ENCODE peak calls at places on chromosomes 13 and 19, in four cellular contexts. A is tibial artery, J is fibroblast of pulmonary artery, F is OCI-LY7. Y is an unnamed sample.

GRCh38 chr13:49443327-49443688 is 556 bp downstream of the CAB39L start:
- DNase-seq in J (peak; percentile 44), A (no peak), F (peak; percentile 70), Y (peak; percentile 51)

GRCh38 chr19:36939153-36939552 is 23.0 kb downstream of the ZNF568 start:
- DNase-seq in A (no peak), F (peak; percentile 8), J (no peak), Y (no peak)

GRCh38 chr19:8206147-8207087 is 2.8 kb upstream of the CERS4 start:
- DNase-seq in J (no peak), F (no peak), A (no peak), Y (no peak)

GRCh38 chr13:26471807-26472206 is 85.7 kb upstream of the WASF3 start:
- DNase-seq in A (no peak), F (no peak), J (no peak), Y (no peak)

GRCh38 chr19:4639531-4640246 is 373 bp downstream of the TNFAIP8L1 start:
- DNase-seq in J (no peak), A (no peak), F (no peak), Y (no peak)

GRCh38 chr13:41315466-41316047 is 4.5 kb downstream of the NAA16 start:
- DNase-seq in J (no peak), F (no peak), A (no peak), Y (peak; percentile 18)

GRCh38 chr13:114101325-114101821 is 31.1 kb downstream of the RASA3 start:
- DNase-seq in F (no peak), A (peak; percentile 73), J (no peak), Y (peak; percentile 39)

GRCh38 chr19:28794301-28794700 is 418.6 kb downstream of the UQCRFS1 start:
- DNase-seq in J (no peak), A (no peak), F (no peak), Y (no peak)

GRCh38 chr19:55253264-55253663 is 5.6 kb downstream of the PPP6R1 start:
- DNase-seq in F (peak; percentile 23), J (no peak), A (no peak), Y (no peak)

GRCh38 chr13:36030670-36031331 is 100.4 kb downstream of the DCLK1 start:
- DNase-seq in A (no peak), F (no peak), J (peak; percentile 97), Y (peak; percentile 93)

GRCh38 chr13:29524176-29524575 is 71.3 kb downstream of the SLC7A1 start:
- DNase-seq in F (no peak), A (peak; percentile 85), J (peak; percentile 96), Y (peak; percentile 96)

GRCh38 chr13:113952151-113952982 is 21.5 kb downstream of the C13orf46 start:
- DNase-seq in A (no peak), J (no peak), F (no peak), Y (no peak)

GRCh38 chr13:42804244-42804868 is 23.0 kb downstream of the FAM216B start:
- DNase-seq in J (no peak), A (no peak), F (no peak), Y (peak; percentile 19)

GRCh38 chr19:13841339-13842293 is 35.3 kb upstream of the NANOS3 start:
- DNase-seq in J (no peak), F (no peak), A (peak; percentile 86), Y (peak; percentile 49)

GRCh38 chr19:10642473-10642872 is 11.7 kb upstream of the ILF3 start:
- DNase-seq in A (no peak), F (no peak), J (no peak), Y (no peak)

GRCh38 chr13:21060063-21060826 is 1.1 kb downstream of the LATS2 start:
- DNase-seq in A (peak; percentile 78), J (peak; percentile 59), F (no peak), Y (peak; percentile 60)

GRCh38 chr13:40796649-40797048 is 7.2 kb downstream of the SLC25A15 start:
- DNase-seq in F (no peak), J (no peak), A (no peak), Y (no peak)

GRCh38 chr13:24159921-24160324 is 597 bp upstream of the SPATA13 start:
- DNase-seq in F (no peak), A (no peak), J (no peak), Y (no peak)

GRCh38 chr13:50400035-50400726 is 384.9 kb downstream of the KCNRG start:
- DNase-seq in J (peak; percentile 50), A (no peak), F (no peak), Y (no peak)

GRCh38 chr19:12611361-12611699 is 610 bp downstream of the ZNF791 start:
- DNase-seq in A (peak; percentile 92), J (peak; percentile 76), F (no peak), Y (peak; percentile 69)

GRCh38 chr19:9570255-9570654 is 14.0 kb downstream of the ZNF121 start:
- DNase-seq in J (no peak), F (no peak), A (no peak), Y (no peak)
- TF ChIP-seq CTCF in J (no peak), F (no peak), A (no peak), Y (no peak)

GRCh38 chr19:48498576-48498879 is 13.1 kb downstream of the LMTK3 start:
- DNase-seq in A (no peak), F (no peak), J (no peak), Y (no peak)
- H3K4me3 ChIP-seq in A (no peak overlapping the region), F (no peak overlapping the region), J (no peak overlapping the region), Y (no peak overlapping the region)

DNA sequence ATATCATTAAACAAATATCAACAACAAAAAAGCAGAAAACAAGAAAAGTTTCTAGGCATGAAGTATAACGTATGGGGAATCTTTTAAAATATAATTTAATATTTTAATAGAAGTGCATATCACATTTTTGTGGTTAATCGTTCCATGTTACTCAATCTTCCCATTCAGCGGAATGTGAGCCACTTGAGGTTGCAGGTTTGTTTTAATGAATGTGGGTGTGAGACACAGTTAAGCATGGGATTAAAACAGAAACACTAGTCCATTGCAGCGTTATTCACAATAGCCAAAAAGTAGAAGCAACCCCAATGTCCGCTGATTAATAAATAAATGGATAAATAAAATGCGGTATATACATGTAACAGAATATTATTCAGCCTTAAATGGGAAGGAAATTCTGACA is 146.0 kb downstream of the NDFIP2 start:
- DNase-seq in F (no peak), A (no peak), J (no peak), Y (no peak)
- TF ChIP-seq CTCF in F (no peak), A (no peak), J (no peak), Y (no peak)

GRCh38 chr19:53908933-53909415 is at the start of gene CACNG7:
- DNase-seq in J (peak; percentile 26), F (no peak), A (no peak), Y (peak; percentile 48)
- H3K4me3 ChIP-seq in J (peak within 1 kb of the TSS; percentile 68), F (no peak within 1 kb of the TSS), A (no peak within 1 kb of the TSS), Y (peak within 1 kb of the TSS; percentile 59)

GRCh38 chr19:17079710-17080440 is 4.3 kb downstream of the MYO9B start:
- DNase-seq in A (peak; percentile 90), F (peak; percentile 90), J (peak; percentile 98), Y (peak; percentile 97)
- TF ChIP-seq CTCF in A (peak; percentile 84), F (peak; percentile 78), J (peak; percentile 84), Y (peak; percentile 80)

GRCh38 chr13:97224544-97225324 is 2.6 kb downstream of the MBNL2 start:
- DNase-seq in F (no peak), J (peak; percentile 76), A (no peak), Y (peak; percentile 68)

GRCh38 chr13:97225533-97225932 is 3.4 kb downstream of the MBNL2 start:
- DNase-seq in J (no peak), A (no peak), F (peak; percentile 37), Y (no peak)

GRCh38 chr13:97226013-97226412 is 3.9 kb downstream of the MBNL2 start:
- DNase-seq in F (peak; percentile 11), A (no peak), J (no peak), Y (no peak)

GRCh38 chr13:97228850-97229521 is 6.9 kb downstream of the MBNL2 start:
- DNase-seq in J (peak; percentile 83), A (no peak), F (no peak), Y (no peak)

GRCh38 chr13:97226788-97227627 is 4.9 kb downstream of the MBNL2 start:
- DNase-seq in F (peak; percentile 24), J (peak; percentile 57), A (no peak), Y (no peak)
- H3K4me3 ChIP-seq in F (peak overlapping the region; percentile 89), J (peak overlapping the region; percentile 18), A (peak overlapping the region; percentile 72), Y (no peak overlapping the region)

GRCh38 chr19:34677386-34678084 is at the start of gene ZNF302:
- DNase-seq in A (peak; percentile 98), F (peak; percentile 97), J (peak; percentile 98), Y (peak; percentile 99)
- TF ChIP-seq CTCF in A (no peak), F (no peak), J (no peak), Y (no peak)

DNA sequence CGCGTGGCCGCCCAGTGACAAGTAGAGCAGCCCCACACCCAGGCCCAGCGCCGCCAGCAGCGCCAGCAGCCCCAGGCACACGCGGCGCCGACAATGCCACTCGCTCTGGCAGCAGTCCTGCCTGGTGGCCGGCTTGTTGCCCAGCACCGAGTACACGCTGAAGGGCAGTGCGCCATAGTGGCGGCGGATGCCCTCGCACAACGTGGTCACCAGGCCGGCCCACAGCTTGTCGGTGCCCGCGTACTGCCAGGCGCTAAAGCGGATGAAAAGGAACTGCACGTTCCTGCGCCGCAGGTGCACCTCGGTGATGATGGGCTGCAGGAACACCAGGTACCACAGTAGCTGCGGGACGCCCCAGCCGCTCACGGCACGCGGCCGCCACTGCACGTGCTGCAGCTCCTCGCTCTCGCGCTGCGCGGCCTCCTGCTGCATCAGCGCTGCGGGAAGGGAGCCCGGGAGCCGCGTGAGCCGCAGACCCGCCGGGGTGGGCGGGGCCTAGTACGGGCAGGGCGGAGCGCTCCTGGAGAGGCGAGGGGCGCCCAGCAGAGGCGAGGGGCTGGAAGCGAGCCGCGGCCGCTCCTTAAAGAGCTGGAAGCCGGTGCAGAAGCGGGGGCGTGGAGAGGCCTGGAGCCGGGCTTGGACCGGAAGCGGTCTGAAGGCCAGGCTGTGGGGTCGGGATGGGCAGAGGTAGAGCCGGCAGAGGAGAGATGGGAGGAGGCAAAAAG is 7.3 kb downstream of the NKPD1 start:
- DNase-seq in J (peak; percentile 33), F (peak; percentile 41), A (no peak), Y (peak; percentile 34)
- H3K4me3 ChIP-seq in J (no peak overlapping the region), F (no peak overlapping the region), A (peak overlapping the region; percentile 40), Y (peak overlapping the region; percentile 18)

GRCh38 chr13:73877399-73877798 is 256.8 kb downstream of the KLF12 start:
- DNase-seq in A (no peak), J (no peak), F (no peak), Y (no peak)

GRCh38 chr13:73883162-73883561 is 251.0 kb downstream of the KLF12 start:
- DNase-seq in J (no peak), A (no peak), F (no peak), Y (no peak)

GRCh38 chr13:73880365-73880764 is 253.8 kb downstream of the KLF12 start:
- DNase-seq in A (no peak), J (peak; percentile 22), F (no peak), Y (peak; percentile 54)

GRCh38 chr13:73876323-73876722 is 257.9 kb downstream of the KLF12 start:
- DNase-seq in A (no peak), J (peak; percentile 13), F (no peak), Y (peak; percentile 31)

GRCh38 chr13:73879346-73880020 is 254.7 kb downstream of the KLF12 start:
- DNase-seq in J (no peak), A (no peak), F (peak; percentile 7), Y (no peak)
- TF ChIP-seq CTCF in J (no peak), A (no peak), F (no peak), Y (no peak)